ENCODE peak calls at places on chromosomes 7 and 10, in five cellular contexts. Q is bronchial epithelial cell, I is Panc1, R is testis, D is A549. V is an unnamed sample.

GRCh38 chr10:133094866-133095265 is 7.1 kb downstream of the ADGRA1 start:
- DNase-seq in Q (no peak), I (no peak), R (no peak), D (no peak), V (no peak)

GRCh38 chr10:95767884-95768556 is 12.1 kb downstream of the ENTPD1 start:
- DNase-seq in Q (no peak), D (no peak), R (no peak), I (no peak), V (no peak)

GRCh38 chr7:47610506-47611044 is 28.7 kb upstream of the TNS3 start:
- DNase-seq in D (peak), R (no peak), Q (no peak), I (no peak), V (no peak)

GRCh38 chr10:43689618-43689954 is 40.9 kb upstream of the ZNF32 start:
- DNase-seq in R (peak), Q (no peak), I (no peak), D (peak), V (no peak)

GRCh38 chr7:38178695-38179344 is 775 bp downstream of the STARD3NL start:
- DNase-seq in R (no peak), D (no peak), Q (peak), I (no peak), V (no peak)

GRCh38 chr10:17835688-17836087 is 26.5 kb downstream of the MRC1 start:
- DNase-seq in R (no peak), Q (peak), D (peak), I (peak), V (peak)

GRCh38 chr7:80312139-80312661 is 177.6 kb downstream of the GNAI1 start:
- DNase-seq in Q (peak), D (peak), R (no peak), I (peak), V (no peak)

GRCh38 chr7:135597926-135598305 is 40.2 kb downstream of the NUP205 start:
- DNase-seq in I (no peak), Q (no peak), R (peak), D (no peak), V (no peak)

GRCh38 chr10:49653530-49653929 is 25.9 kb upstream of the C10orf53 start:
- DNase-seq in I (no peak), D (no peak), Q (no peak), R (no peak), V (peak)

GRCh38 chr10:46553238-46554049 is 3.0 kb downstream of the GPRIN2 start:
- DNase-seq in R (peak), D (no peak), Q (no peak), I (no peak), V (peak)

GRCh38 chr10:78337646-78338391 is 304.2 kb downstream of the RPS24 start:
- DNase-seq in I (no peak), D (no peak), R (no peak), Q (no peak), V (no peak)

GRCh38 chr10:103416436-103417147 is 20.2 kb downstream of the PDCD11 start:
- DNase-seq in D (peak), R (peak), I (peak), Q (peak), V (peak)

GRCh38 chr10:54402576-54402975 is 398.5 kb downstream of the PCDH15 start:
- DNase-seq in Q (peak), I (peak), R (peak), D (no peak), V (no peak)
- TF ChIP-seq CTCF in Q (peak), I (peak), R (peak), D (peak), V (peak)

DNA sequence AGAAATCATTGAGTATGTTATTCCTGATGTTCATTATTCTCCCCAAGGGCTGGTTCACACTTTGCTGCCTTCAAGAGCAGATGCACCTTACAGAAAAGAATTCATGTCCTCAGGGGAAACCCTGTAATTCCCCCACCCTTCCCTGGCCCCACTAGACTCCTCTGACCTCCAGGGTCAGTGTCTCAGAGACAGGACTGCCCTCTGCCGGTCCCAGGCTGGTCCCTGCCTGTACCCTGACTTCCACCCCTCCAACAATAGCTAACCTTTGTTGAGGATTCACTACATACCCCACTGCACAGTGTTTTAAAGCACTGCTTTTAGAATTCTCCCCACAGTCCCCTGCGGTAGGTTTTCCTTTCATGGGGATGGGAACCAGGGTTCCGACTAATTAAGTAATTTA is 4.4 kb upstream of the SEPHS1 start:
- DNase-seq in D (no peak), I (no peak), Q (no peak), R (no peak), V (no peak)
- TF ChIP-seq CTCF in D (no peak), I (no peak), Q (no peak), R (no peak), V (no peak)

DNA sequence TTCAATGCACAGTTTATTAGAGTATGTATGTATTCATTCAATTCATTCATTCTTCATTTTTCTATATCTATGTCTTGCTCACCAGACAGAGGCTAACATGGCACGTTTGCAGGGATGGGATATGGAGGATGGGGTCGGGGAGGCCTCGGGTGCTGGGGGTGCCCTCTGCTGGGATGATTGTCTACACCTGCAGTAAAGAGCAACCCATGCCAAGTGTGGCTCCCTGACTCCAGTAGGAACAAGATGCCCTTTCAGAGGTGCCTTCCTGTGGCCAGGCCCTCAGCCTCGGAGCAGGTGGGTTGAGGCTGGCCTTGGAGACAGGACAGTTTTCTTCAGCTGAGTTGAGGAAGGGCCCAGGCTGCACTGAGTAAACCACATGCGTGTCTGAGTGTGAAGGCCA is 157.2 kb downstream of the SH2D4B start:
- DNase-seq in Q (no peak), D (no peak), I (no peak), R (no peak), V (no peak)
- TF ChIP-seq CTCF in Q (no peak), D (no peak), I (no peak), R (no peak), V (no peak)

DNA sequence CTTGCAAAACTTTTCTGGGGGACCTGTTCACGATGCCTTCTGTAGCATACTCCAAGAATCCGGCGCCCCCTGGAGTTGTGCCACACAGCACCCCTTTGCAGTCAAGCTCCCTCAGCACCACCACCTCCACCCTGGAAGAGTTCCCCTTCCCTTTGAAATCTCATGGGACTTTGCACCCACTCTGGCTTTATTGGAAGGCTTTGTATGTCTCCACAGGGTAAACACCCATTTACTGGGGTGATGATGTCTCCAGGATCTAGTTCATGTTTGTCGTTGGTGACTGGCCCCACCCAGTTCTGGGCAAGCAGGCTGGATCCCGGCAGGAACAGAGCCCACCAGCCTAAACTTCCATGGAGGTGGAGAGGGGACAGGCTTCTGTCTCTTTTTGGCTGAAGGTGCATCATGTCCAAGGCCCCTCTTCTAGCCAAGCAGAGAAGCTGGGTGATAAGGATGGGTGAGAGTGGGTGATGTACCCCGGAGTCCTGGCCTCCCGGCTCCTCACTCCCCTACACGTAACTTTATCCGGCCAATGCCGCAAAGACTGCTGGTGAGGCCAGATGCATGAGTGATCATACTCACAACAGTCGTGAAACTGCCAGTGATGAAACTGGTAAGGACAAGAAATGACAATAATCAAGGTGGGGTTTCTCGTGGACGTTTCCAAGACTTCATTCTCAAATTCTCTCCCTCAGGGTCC is 727 bp upstream of the CLDN4 start:
- DNase-seq in D (no peak), Q (no peak), R (no peak), I (no peak), V (peak)
- TF ChIP-seq CTCF in D (peak), Q (no peak), R (no peak), I (no peak), V (peak)

GRCh38 chr10:34816067-34817002 is 1.2 kb upstream of the PARD3 start:
- DNase-seq in Q (peak), D (peak), I (no peak), R (peak), V (no peak)
- TF ChIP-seq CTCF in Q (no peak), D (no peak), I (no peak), R (no peak), V (no peak)

DNA sequence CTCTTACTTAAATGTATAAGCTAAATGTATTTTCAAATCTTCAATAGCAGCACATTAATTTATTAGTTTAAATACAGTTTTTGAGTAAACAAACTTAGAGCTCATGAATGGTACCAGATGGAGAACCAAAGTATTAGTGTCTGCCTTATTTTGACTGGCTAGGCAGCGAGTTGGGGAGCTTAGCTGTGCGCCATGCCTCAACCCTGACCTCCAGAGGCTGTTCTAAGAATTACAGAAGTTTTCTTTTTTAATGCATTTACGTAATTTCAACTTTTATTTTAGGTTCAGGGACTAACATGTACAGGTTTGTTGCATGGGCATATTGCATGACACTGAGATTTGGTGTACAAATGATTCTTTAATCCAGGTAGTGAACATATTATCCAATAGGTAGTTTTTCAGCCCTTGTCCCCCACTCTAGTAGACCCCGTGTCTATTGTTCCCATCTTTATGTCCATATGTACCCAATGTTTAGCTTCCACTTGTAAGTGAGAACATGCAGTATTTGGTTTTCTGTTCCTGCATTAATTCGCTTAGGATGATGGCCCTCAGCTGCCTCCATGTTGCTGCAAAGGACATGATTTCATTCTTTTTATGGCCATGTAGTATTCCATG is 166.8 kb downstream of the IQUB start:
- DNase-seq in Q (peak), I (peak), D (peak), R (peak), V (peak)
- TF ChIP-seq CTCF in Q (peak), I (peak), D (peak), R (peak), V (peak)

V was measured in PC-9.